ENCODE peak calls at places on chromosome 10, in seven cellular contexts. X is astrocyte; O is NCI-H1048; J is A549; H is hypothalamus; K is stimulated activated CD4-positive, alpha-beta T cell treated with anti-CD3 and anti-CD28 coated beads, Interleukin-1b, Interleukin-23, amount 100 ng/mL, for 48 hours; A is germinal center. U is an unnamed sample.

GRCh38 chr10:4359003-4359402 is 467.0 kb upstream of the AKR1E2 start:
- DNase-seq in X (peak), O (no peak), J (peak), H (no peak), K (no peak), A (no peak), U (no peak)

GRCh38 chr10:3126741-3127342 is 45.7 kb downstream of the PITRM1 start:
- DNase-seq in X (no peak), O (peak), J (no peak), H (peak), K (no peak), A (no peak), U (no peak)

GRCh38 chr10:21722209-21722608 is 188.2 kb downstream of the MLLT10 start:
- DNase-seq in X (no peak), O (no peak), J (no peak), H (no peak), K (no peak), A (no peak), U (no peak)

GRCh38 chr10:119518176-119518575 is 24.3 kb downstream of the RGS10 start:
- DNase-seq in X (no peak), O (no peak), J (no peak), H (no peak), K (no peak), A (peak), U (no peak)

GRCh38 chr10:62063795-62064472 is 162.4 kb downstream of the ARID5B start:
- DNase-seq in X (no peak), O (no peak), J (no peak), H (no peak), K (no peak), A (no peak), U (no peak)

GRCh38 chr10:12214763-12215218 is 18.8 kb downstream of the CDC123 start:
- DNase-seq in X (no peak), O (peak), J (peak), H (no peak), K (no peak), A (peak), U (no peak)

GRCh38 chr10:117186832-117187615 is 10.3 kb upstream of the KCNK18 start:
- DNase-seq in X (peak), O (no peak), J (peak), H (no peak), K (no peak), A (no peak), U (no peak)

GRCh38 chr10:85646312-85646711 is 720.3 kb downstream of the GRID1 start:
- DNase-seq in X (peak), O (no peak), J (peak), H (no peak), K (no peak), A (no peak), U (no peak)

GRCh38 chr10:6135039-6135438 is 46.2 kb downstream of the RBM17 start:
- DNase-seq in X (no peak), O (no peak), J (no peak), H (no peak), K (no peak), A (no peak), U (no peak)